ENCODE peak calls at places on chromosome X, in five cellular contexts. One of them, this sample, is unnamed.

GRCh38 chrX:69074726-69075125 is 90.5 kb downstream of the PJA1 start:
- DNase-seq in AG20443: no peak
- DNase-seq in OCI-M1: no peak
- DNase-seq in stimulated activated CD8-positive, alpha-beta memory T cell treated with anti-CD3 and anti-CD28 coated beads, Interleukin-12 subunit alpha, Interleukin-12 subunit beta, amount 100 ng/mL, for 4 hours: no peak
- DNase-seq in adipocyte: no peak
- DNase-seq in this sample: no peak

GRCh38 chrX:129961180-129962083 is 21.0 kb upstream of the BCORL1 start:
- DNase-seq in AG20443: peak; percentile 53
- DNase-seq in adipocyte: no peak
- DNase-seq in OCI-M1: peak; percentile 89
- DNase-seq in stimulated activated CD8-positive, alpha-beta memory T cell treated with anti-CD3 and anti-CD28 coated beads, Interleukin-12 subunit alpha, Interleukin-12 subunit beta, amount 100 ng/mL, for 4 hours: no peak
- DNase-seq in this sample: peak; percentile 81

GRCh38 chrX:23434356-23434884 is 99.8 kb downstream of the PTCHD1 start:
- DNase-seq in adipocyte: peak; percentile 41
- DNase-seq in OCI-M1: no peak
- DNase-seq in AG20443: peak; percentile 29
- DNase-seq in stimulated activated CD8-positive, alpha-beta memory T cell treated with anti-CD3 and anti-CD28 coated beads, Interleukin-12 subunit alpha, Interleukin-12 subunit beta, amount 100 ng/mL, for 4 hours: no peak
- DNase-seq in this sample: no peak

GRCh38 chrX:155148724-155149537 is 67.3 kb upstream of the VBP1 start:
- DNase-seq in AG20443: peak; percentile 19
- DNase-seq in stimulated activated CD8-positive, alpha-beta memory T cell treated with anti-CD3 and anti-CD28 coated beads, Interleukin-12 subunit alpha, Interleukin-12 subunit beta, amount 100 ng/mL, for 4 hours: no peak
- DNase-seq in adipocyte: peak; percentile 31
- DNase-seq in OCI-M1: peak; percentile 33
- DNase-seq in this sample: peak; percentile 40

GRCh38 chrX:31889028-31889427 is 817.2 kb upstream of the FTHL17 start:
- DNase-seq in AG20443: no peak
- DNase-seq in adipocyte: no peak
- DNase-seq in OCI-M1: no peak
- DNase-seq in stimulated activated CD8-positive, alpha-beta memory T cell treated with anti-CD3 and anti-CD28 coated beads, Interleukin-12 subunit alpha, Interleukin-12 subunit beta, amount 100 ng/mL, for 4 hours: no peak
- DNase-seq in this sample: no peak

GRCh38 chrX:123331349-123331748 is 147.3 kb downstream of the GRIA3 start:
- DNase-seq in stimulated activated CD8-positive, alpha-beta memory T cell treated with anti-CD3 and anti-CD28 coated beads, Interleukin-12 subunit alpha, Interleukin-12 subunit beta, amount 100 ng/mL, for 4 hours: no peak
- DNase-seq in adipocyte: no peak
- DNase-seq in AG20443: no peak
- DNase-seq in OCI-M1: no peak
- DNase-seq in this sample: no peak

GRCh38 chrX:9785944-9786741 is at the start of gene SHROOM2:
- DNase-seq in AG20443: no peak
- DNase-seq in OCI-M1: no peak
- DNase-seq in adipocyte: peak; percentile 34
- DNase-seq in stimulated activated CD8-positive, alpha-beta memory T cell treated with anti-CD3 and anti-CD28 coated beads, Interleukin-12 subunit alpha, Interleukin-12 subunit beta, amount 100 ng/mL, for 4 hours: no peak
- DNase-seq in this sample: no peak

GRCh38 chrX:107552976-107553375 is 75.3 kb upstream of the PRPS1 start:
- DNase-seq in stimulated activated CD8-positive, alpha-beta memory T cell treated with anti-CD3 and anti-CD28 coated beads, Interleukin-12 subunit alpha, Interleukin-12 subunit beta, amount 100 ng/mL, for 4 hours: no peak
- DNase-seq in OCI-M1: peak; percentile 14
- DNase-seq in AG20443: no peak
- DNase-seq in adipocyte: no peak
- DNase-seq in this sample: no peak

GRCh38 chrX:1599791-1600405 is 8.5 kb downstream of the AKAP17A start:
- DNase-seq in stimulated activated CD8-positive, alpha-beta memory T cell treated with anti-CD3 and anti-CD28 coated beads, Interleukin-12 subunit alpha, Interleukin-12 subunit beta, amount 100 ng/mL, for 4 hours: no peak
- DNase-seq in adipocyte: no peak
- DNase-seq in AG20443: no peak
- DNase-seq in OCI-M1: no peak
- DNase-seq in this sample: no peak

GRCh38 chrX:49175875-49176274 is 4.2 kb downstream of the PLP2 start:
- DNase-seq in adipocyte: no peak
- DNase-seq in OCI-M1: no peak
- DNase-seq in AG20443: no peak
- DNase-seq in stimulated activated CD8-positive, alpha-beta memory T cell treated with anti-CD3 and anti-CD28 coated beads, Interleukin-12 subunit alpha, Interleukin-12 subunit beta, amount 100 ng/mL, for 4 hours: no peak
- DNase-seq in this sample: no peak

GRCh38 chrX:133726211-133726630 is 259.2 kb downstream of the GPC3 start:
- DNase-seq in stimulated activated CD8-positive, alpha-beta memory T cell treated with anti-CD3 and anti-CD28 coated beads, Interleukin-12 subunit alpha, Interleukin-12 subunit beta, amount 100 ng/mL, for 4 hours: no peak
- DNase-seq in adipocyte: peak; percentile 63
- DNase-seq in AG20443: peak; percentile 38
- DNase-seq in OCI-M1: peak; percentile 0
- DNase-seq in this sample: no peak

GRCh38 chrX:30309139-30309571 is at the start of gene NR0B1:
- DNase-seq in AG20443: peak; percentile 7
- DNase-seq in stimulated activated CD8-positive, alpha-beta memory T cell treated with anti-CD3 and anti-CD28 coated beads, Interleukin-12 subunit alpha, Interleukin-12 subunit beta, amount 100 ng/mL, for 4 hours: no peak
- DNase-seq in OCI-M1: no peak
- DNase-seq in adipocyte: peak; percentile 31
- DNase-seq in this sample: no peak

GRCh38 chrX:55008571-55009358 is 8.6 kb downstream of the APEX2 start:
- DNase-seq in stimulated activated CD8-positive, alpha-beta memory T cell treated with anti-CD3 and anti-CD28 coated beads, Interleukin-12 subunit alpha, Interleukin-12 subunit beta, amount 100 ng/mL, for 4 hours: no peak
- DNase-seq in OCI-M1: peak; percentile 43
- DNase-seq in adipocyte: no peak
- DNase-seq in AG20443: peak; percentile 23
- DNase-seq in this sample: no peak